ENCODE peak calls at places on chromosomes 3 and 15, in six cellular contexts. M, S, C, W, D and X are unnamed samples.

GRCh38 chr15:76335129-76335850 is 1.3 kb upstream of the ISL2 start:
- DNase-seq in M (no peak), C (no peak), D (no peak), W (no peak), S (no peak), X (peak)

GRCh38 chr15:52069559-52069958 is 43.0 kb downstream of the BCL2L10 start:
- DNase-seq in D (no peak), C (no peak), S (no peak), M (no peak), W (no peak), X (no peak)

GRCh38 chr3:172705166-172705565 is 5.7 kb downstream of the NCEH1 start:
- DNase-seq in W (no peak), C (no peak), M (no peak), D (no peak), S (no peak), X (no peak)

GRCh38 chr15:73683624-73684536 is at the start of gene CD276:
- DNase-seq in S (peak), W (peak), D (peak), C (peak), M (peak), X (peak)

GRCh38 chr15:58669108-58669507 is 80.4 kb downstream of the ADAM10 start:
- DNase-seq in S (peak), M (no peak), C (no peak), W (no peak), D (no peak), X (peak)

GRCh38 chr15:50065264-50065663 is 53.8 kb downstream of the ATP8B4 start:
- DNase-seq in M (no peak), W (no peak), C (no peak), S (no peak), D (no peak), X (no peak)

GRCh38 chr3:107913671-107914070 is 177.2 kb downstream of the CD47 start:
- DNase-seq in D (peak), W (peak), C (no peak), M (peak), S (peak), X (peak)

GRCh38 chr15:101193063-101193712 is 58.7 kb downstream of the CHSY1 start:
- DNase-seq in C (no peak), S (peak), D (no peak), W (peak), M (no peak), X (no peak)

GRCh38 chr3:128349963-128350599 is 116.6 kb downstream of the DNAJB8 start:
- DNase-seq in D (no peak), C (no peak), M (no peak), S (no peak), W (no peak), X (no peak)

GRCh38 chr3:134060561-134061385 is 31.0 kb upstream of the SLCO2A1 start:
- DNase-seq in C (no peak), D (peak), M (no peak), S (peak), W (no peak), X (no peak)

GRCh38 chr3:153028336-153028735 is 133.7 kb upstream of the RAP2B start:
- DNase-seq in S (peak), W (peak), M (peak), C (no peak), D (peak), X (no peak)

GRCh38 chr3:50265988-50266387 is 3.0 kb upstream of the SEMA3B start:
- DNase-seq in W (no peak), C (no peak), S (no peak), M (no peak), D (no peak), X (no peak)

GRCh38 chr3:29281265-29282228 is 676 bp downstream of the RBMS3 start:
- DNase-seq in D (peak), S (peak), C (no peak), W (peak), M (peak), X (peak)

GRCh38 chr15:78108300-78109084 is 16.1 kb downstream of the SH2D7 start:
- DNase-seq in C (peak), D (peak), S (peak), M (peak), W (peak), X (peak)

GRCh38 chr3:5330152-5330810 is 142.8 kb downstream of the EDEM1 start:
- DNase-seq in C (peak), S (no peak), W (peak), M (peak), D (no peak), X (no peak)

GRCh38 chr3:16060358-16060852 is 114.1 kb upstream of the GALNT15 start:
- DNase-seq in C (peak), M (peak), W (peak), D (peak), S (peak), X (peak)

GRCh38 chr15:40930430-40931299 is 1.5 kb downstream of the DLL4 start:
- DNase-seq in W (peak), C (no peak), M (peak), S (peak), D (peak), X (peak)

GRCh38 chr3:185537369-185537970 is 14.9 kb downstream of the LIPH start:
- DNase-seq in M (peak), C (peak), D (peak), S (peak), W (peak), X (peak)

GRCh38 chr3:194475978-194476377 is 10.8 kb downstream of the ATP13A3 start:
- DNase-seq in M (peak), D (no peak), W (peak), S (peak), C (no peak), X (peak)

GRCh38 chr15:74123131-74123429 is 7.3 kb upstream of the ISLR2 start:
- DNase-seq in D (no peak), S (no peak), C (no peak), W (no peak), M (no peak), X (no peak)

GRCh38 chr15:60095711-60096110 is 91.6 kb downstream of the FOXB1 start:
- DNase-seq in D (peak), S (peak), M (peak), W (peak), C (no peak), X (no peak)

GRCh38 chr3:187954486-187955075 is 199.4 kb upstream of the LPP start:
- DNase-seq in C (peak), S (peak), W (peak), M (peak), D (no peak), X (peak)

GRCh38 chr3:62277986-62278385 is 95.4 kb downstream of the FEZF2 start:
- DNase-seq in M (no peak), D (no peak), S (peak), C (no peak), W (peak), X (no peak)

GRCh38 chr3:20669184-20669583 is 483.2 kb upstream of the SGO1 start:
- DNase-seq in W (peak), C (no peak), D (peak), M (peak), S (peak), X (peak)

GRCh38 chr15:75693501-75694240 is 19.0 kb downstream of the CSPG4 start:
- DNase-seq in S (peak), D (peak), W (peak), M (peak), C (no peak), X (peak)

GRCh38 chr3:106124818-106125217 is 256.0 kb upstream of the CBLB start:
- DNase-seq in D (no peak), W (no peak), C (no peak), M (no peak), S (no peak), X (no peak)

GRCh38 chr3:24963762-24964625 is 464.1 kb upstream of the RARB start:
- DNase-seq in M (peak), C (no peak), S (peak), D (peak), W (peak), X (peak)

GRCh38 chr3:196969001-196969659 is 497 bp upstream of the PIGZ start:
- DNase-seq in C (no peak), M (peak), D (no peak), W (no peak), S (no peak), X (no peak)

GRCh38 chr15:65986416-65986815 is 117.1 kb downstream of the RAB11A start:
- DNase-seq in C (no peak), W (no peak), S (no peak), M (no peak), D (no peak), X (no peak)

GRCh38 chr3:112519424-112520001 is 20.2 kb upstream of the BTLA start:
- DNase-seq in M (peak), W (peak), S (peak), C (peak), D (peak), X (peak)

GRCh38 chr3:13424111-13424844 is 4.2 kb upstream of the NUP210 start:
- DNase-seq in S (no peak), M (no peak), W (no peak), D (no peak), C (no peak), X (no peak)

GRCh38 chr3:13419356-13420050 is 619 bp downstream of the NUP210 start:
- DNase-seq in W (no peak), M (peak), D (no peak), C (peak), S (no peak), X (no peak)

GRCh38 chr3:13416002-13416793 is 3.9 kb downstream of the NUP210 start:
- DNase-seq in C (no peak), W (no peak), D (no peak), M (no peak), S (no peak), X (no peak)

GRCh38 chr3:13420817-13421755 is 964 bp upstream of the NUP210 start:
- DNase-seq in S (no peak), C (no peak), M (no peak), D (no peak), W (no peak), X (no peak)

GRCh38 chr3:13420051-13420816 is at the start of gene NUP210:
- DNase-seq in W (no peak), D (no peak), C (peak), M (no peak), S (no peak), X (no peak)
- TF ChIP-seq CTCF in W (no peak), D (no peak), C (no peak), M (no peak), S (no peak), X (no peak)

GRCh38 chr3:81545572-81545971 is 215.9 kb downstream of the GBE1 start:
- DNase-seq in S (peak), W (peak), M (no peak), D (peak), C (no peak), X (peak)
- H3K4me3 ChIP-seq in S (no peak), W (no peak), M (no peak), D (no peak), C (no peak), X (no peak)

GRCh38 chr3:73060302-73060723 is 1.1 kb upstream of the EBLN2 start:
- DNase-seq in M (no peak), S (no peak), C (no peak), W (peak), D (no peak), X (peak)

GRCh38 chr3:73055583-73056364 is 5.7 kb upstream of the EBLN2 start:
- DNase-seq in D (no peak), M (no peak), W (no peak), S (no peak), C (no peak), X (no peak)

GRCh38 chr3:73061416-73061815 is at the start of gene EBLN2:
- DNase-seq in W (no peak), S (no peak), C (no peak), D (no peak), M (no peak), X (no peak)

GRCh38 chr3:73052857-73053256 is 8.6 kb upstream of the EBLN2 start:
- DNase-seq in S (no peak), M (no peak), W (no peak), C (no peak), D (no peak), X (no peak)

DNA sequence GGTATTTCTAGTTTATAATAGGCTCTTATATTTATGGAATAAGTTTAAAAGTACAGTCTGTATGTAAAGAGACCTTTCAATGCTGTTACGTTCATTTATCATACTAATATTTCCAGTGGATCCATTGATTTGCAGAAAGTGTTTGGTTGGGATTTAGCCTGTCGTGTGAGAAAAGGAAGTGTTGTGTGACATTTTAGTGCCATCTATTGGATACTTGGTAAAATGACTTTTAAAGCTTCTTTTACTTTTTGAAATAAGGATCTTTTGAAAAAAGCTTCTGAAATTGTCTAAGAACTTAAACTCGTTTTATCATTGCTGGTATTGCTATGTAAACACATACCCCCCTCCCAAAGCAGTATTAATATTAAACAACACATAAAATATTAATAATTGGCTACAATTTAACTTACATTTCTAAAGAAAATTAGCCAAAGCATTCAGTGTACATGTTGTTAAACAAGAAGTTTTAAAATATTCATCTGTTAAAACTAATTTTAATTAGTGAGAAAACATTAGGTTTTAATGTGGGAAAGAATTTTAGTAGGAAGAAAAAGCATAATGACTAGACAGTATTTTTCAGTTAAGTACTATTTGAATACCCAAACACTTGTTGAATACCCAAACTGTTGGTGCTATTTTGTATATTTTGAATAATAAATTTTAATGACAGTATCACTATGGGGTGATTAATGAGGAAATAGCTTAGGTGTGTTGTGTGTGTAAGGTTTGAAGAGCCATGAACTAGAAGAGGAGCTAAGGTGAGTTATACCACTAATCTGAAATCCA is 4.9 kb upstream of the EBLN2 start:
- DNase-seq in W (peak), M (no peak), C (peak), D (peak), S (peak), X (peak)
- TF ChIP-seq CTCF in W (peak), M (no peak), C (peak), D (peak), S (peak), X (peak)

GRCh38 chr15:48925714-48926223 is 38.0 kb downstream of the SHC4 start:
- DNase-seq in M (peak), S (peak), C (peak), D (peak), W (peak), X (peak)
- H3K4me3 ChIP-seq in M (no peak), S (no peak), C (no peak), D (no peak), W (no peak), X (no peak)